ENCODE peak calls at places on chromosomes 5 and 9, in five cellular contexts. I, W, Q, R and O are unnamed samples.

GRCh38 chr5:99449786-99450185 is 521.0 kb upstream of the CHD1 start:
- DNase-seq in I (peak), W (no peak), Q (no peak), R (no peak), O (no peak)

GRCh38 chr9:125683486-125683885 is 23.5 kb downstream of the MAPKAP1 start:
- DNase-seq in I (peak), W (no peak), Q (no peak), R (no peak), O (peak)

GRCh38 chr9:81390802-81391456 is 298.4 kb downstream of the TLE1 start:
- DNase-seq in I (no peak), W (no peak), Q (no peak), R (no peak), O (no peak)

GRCh38 chr9:23822331-23823169 is 3.5 kb downstream of the ELAVL2 start:
- DNase-seq in I (no peak), W (no peak), Q (no peak), R (no peak), O (no peak)

GRCh38 chr9:22041792-22042191 is 32.7 kb upstream of the CDKN2B start:
- DNase-seq in I (no peak), W (no peak), Q (no peak), R (no peak), O (no peak)

GRCh38 chr5:15938961-15939360 is 240.6 kb downstream of the MARCHF11 start:
- DNase-seq in I (peak), W (no peak), Q (no peak), R (no peak), O (peak)

GRCh38 chr9:87894998-87895625 is 12.4 kb downstream of the SPATA31E1 start:
- DNase-seq in I (no peak), W (no peak), Q (no peak), R (no peak), O (no peak)

GRCh38 chr5:60395712-60396329 is 304.1 kb downstream of the DEPDC1B start:
- DNase-seq in I (no peak), W (no peak), Q (no peak), R (no peak), O (no peak)

GRCh38 chr5:97839338-97840081 is 656.5 kb upstream of the RIOK2 start:
- DNase-seq in I (peak), W (no peak), Q (no peak), R (no peak), O (peak)

DNA sequence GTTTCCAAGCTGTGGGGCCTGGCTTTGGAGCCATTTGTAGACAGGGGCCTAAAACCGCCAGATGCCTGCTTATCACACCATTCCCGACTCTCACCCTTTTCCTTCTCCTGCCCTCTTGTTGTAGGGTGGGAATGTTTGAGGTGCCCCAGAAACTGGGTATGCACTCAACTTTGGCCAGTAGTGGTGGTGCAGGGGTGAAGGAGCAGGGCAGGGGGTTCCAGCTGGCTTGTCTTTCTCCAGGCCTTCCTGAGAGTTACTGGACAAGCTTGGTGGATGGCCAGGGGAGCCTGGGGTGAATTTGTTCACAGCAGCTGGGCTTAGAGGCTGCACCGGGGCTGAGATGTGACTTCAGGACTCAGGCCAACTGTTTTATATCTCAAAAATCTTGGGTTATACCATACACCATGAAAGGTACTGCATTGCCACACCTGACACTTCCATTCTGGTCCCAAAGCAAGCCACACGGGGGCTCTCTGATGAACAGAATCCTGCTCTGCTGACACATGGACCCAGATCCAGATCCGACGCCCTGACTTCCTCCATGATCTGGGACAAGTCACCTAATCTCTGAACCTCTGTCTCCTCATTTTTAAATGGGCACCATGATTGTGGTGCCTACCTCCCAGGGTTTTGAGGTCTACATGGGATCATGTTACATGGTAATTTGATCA is 62.1 kb downstream of the DAB2IP start:
- DNase-seq in I (no peak), W (no peak), Q (no peak), R (no peak), O (no peak)
- H3K4me3 ChIP-seq in I (no peak), W (no peak), Q (no peak), R (no peak), O (no peak)

DNA sequence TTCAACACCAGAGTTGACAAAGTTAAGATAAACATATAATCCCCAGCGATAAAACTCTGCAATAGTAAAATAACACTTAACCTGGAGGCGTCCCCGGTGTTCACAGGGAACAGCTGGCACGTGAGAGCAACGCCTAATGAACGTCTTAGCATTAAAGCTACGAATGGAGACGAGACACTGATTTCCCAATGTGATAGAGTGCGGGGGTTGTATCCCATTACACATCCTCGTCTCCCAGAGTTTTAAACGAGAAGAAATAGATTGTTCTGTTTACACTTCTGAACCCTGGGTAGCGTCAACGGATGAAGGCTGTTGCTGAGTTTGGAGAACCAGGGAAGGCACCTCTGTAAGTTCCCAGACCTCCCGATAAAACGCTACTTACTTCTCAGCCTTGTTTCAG is 57.6 kb downstream of the PTCH1 start:
- DNase-seq in I (no peak), W (no peak), Q (no peak), R (no peak), O (no peak)
- H3K4me3 ChIP-seq in I (no peak), W (no peak), Q (no peak), R (no peak), O (no peak)

GRCh38 chr9:18472915-18473314 is 1.0 kb upstream of the ADAMTSL1 start:
- DNase-seq in I (no peak), W (no peak), Q (no peak), R (peak), O (no peak)
- H3K4me3 ChIP-seq in I (peak), W (no peak), Q (peak), R (no peak), O (peak)

DNA sequence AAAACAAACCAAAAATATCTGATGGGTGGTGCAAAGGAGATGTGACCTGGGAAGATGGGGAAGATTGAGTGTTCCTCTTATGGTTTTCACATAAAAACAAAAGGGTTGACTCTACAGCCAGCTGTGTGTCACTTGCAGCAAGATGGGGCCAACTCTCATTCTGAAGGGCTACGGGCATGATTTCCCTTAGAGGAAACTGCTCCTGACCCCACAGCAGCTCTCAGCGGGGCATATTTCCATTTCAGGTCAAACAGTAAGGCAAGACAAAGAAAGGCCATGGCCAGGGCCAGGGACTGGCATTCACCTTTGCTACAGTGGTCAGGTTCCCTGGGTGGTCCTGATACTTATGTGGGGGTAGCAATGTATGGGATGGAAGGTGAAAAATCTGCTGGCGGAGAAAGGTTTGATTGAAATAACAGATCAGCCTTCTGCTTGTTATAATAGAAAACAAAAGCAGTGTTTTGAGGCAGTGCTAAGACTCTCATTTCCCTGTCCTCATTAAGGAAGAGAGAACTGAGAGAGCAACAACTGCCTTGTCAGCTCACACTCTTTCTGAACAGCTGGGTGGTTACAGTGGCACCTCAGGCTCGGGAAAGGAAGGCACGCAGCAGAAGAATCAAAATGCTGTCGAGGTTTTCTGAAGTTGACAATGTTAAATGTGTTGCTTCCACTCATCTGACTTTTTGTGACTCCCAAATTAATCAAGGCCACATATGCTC is 120.7 kb upstream of the PCA3 start:
- DNase-seq in I (no peak), W (no peak), Q (no peak), R (no peak), O (no peak)
- H3K4me3 ChIP-seq in I (no peak), W (no peak), Q (no peak), R (no peak), O (no peak)

GRCh38 chr9:116145036-116145435 is 8.6 kb upstream of the PAPPA start:
- DNase-seq in I (no peak), W (no peak), Q (no peak), R (no peak), O (no peak)

GRCh38 chr9:116141864-116142561 is 11.6 kb upstream of the PAPPA start:
- DNase-seq in I (no peak), W (no peak), Q (no peak), R (no peak), O (no peak)

GRCh38 chr9:116142706-116143492 is 10.7 kb upstream of the PAPPA start:
- DNase-seq in I (no peak), W (no peak), Q (no peak), R (no peak), O (no peak)

GRCh38 chr9:116144555-116144954 is 9.0 kb upstream of the PAPPA start:
- DNase-seq in I (no peak), W (no peak), Q (no peak), R (no peak), O (no peak)

GRCh38 chr9:116144038-116144437 is 9.6 kb upstream of the PAPPA start:
- DNase-seq in I (peak), W (no peak), Q (no peak), R (no peak), O (peak)
- H3K4me3 ChIP-seq in I (no peak), W (no peak), Q (no peak), R (no peak), O (no peak)

GRCh38 chr5:141084487-141084989 is 9.9 kb upstream of the PCDHB2 start:
- DNase-seq in I (peak), W (no peak), Q (no peak), R (peak), O (peak)
- H3K4me3 ChIP-seq in I (no peak), W (peak), Q (peak), R (peak), O (no peak)

GRCh38 chr9:16062542-16063240 is 509.8 kb downstream of the CCDC171 start:
- DNase-seq in I (peak), W (no peak), Q (no peak), R (no peak), O (peak)
- H3K4me3 ChIP-seq in I (no peak), W (no peak), Q (no peak), R (no peak), O (peak)

GRCh38 chr5:169970911-169971436 is 9.3 kb downstream of the INSYN2B start:
- DNase-seq in I (peak), W (peak), Q (no peak), R (no peak), O (peak)
- H3K4me3 ChIP-seq in I (no peak), W (no peak), Q (no peak), R (no peak), O (no peak)

DNA sequence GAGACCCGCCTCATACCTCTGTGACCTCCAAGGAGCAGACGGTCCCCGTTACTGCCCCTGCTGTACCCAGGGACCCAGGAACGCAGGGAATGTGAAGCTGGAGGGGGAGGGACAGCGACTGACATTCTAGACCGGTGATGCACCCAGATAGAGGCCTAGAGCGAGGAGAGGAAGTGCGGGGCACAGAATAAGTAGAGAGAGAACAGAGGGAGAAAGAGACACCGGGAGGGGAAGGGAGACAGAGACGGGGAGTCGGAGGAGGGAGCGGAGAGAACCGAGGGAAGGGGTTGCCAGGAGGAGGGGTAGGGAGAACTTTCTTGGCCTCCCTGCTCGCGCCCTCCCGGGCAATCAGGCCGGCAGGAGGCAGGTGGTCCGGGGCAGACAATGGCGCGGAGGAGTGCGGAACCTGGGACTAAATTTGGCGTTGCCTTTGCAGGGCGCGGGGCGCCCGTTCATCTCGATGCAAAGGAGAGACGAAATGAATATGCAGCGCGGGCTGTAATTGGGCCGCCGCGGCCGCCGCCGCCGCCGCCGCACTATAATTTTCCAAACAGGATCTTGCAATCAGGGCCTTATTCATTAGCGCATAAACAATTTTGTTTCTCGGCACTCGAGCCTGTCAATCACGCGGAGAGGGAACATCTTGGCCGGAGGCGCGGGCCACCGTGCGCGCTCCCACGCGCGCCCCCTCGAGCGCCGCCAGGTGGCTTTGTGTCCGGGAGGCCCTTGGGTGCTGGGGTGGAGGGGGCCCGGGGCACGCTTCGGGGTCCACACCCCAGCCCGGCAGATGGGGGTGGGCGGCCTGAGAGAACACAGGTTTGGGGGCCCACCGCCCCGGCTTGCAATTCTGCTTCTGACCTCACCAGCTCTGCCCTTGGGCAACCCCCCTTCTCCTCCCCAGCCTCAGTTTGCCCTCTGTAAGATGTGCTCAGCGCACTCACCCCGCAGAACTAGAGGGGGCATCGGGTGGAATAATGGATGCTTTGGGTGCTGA is 32.9 kb downstream of the NDUFA8 start:
- DNase-seq in I (peak), W (no peak), Q (no peak), R (no peak), O (peak)
- H3K4me3 ChIP-seq in I (peak), W (no peak), Q (peak), R (no peak), O (peak)